ENCODE peak calls at places on chromosomes 3 and 15, in four cellular contexts. G is adrenal gland, N is mucosa of descending colon, E is astrocyte. M is an unnamed sample.

GRCh38 chr3:62151591-62151990 is 221.8 kb downstream of the FEZF2 start:
- DNase-seq in E (peak), N (no peak), G (no peak), M (no peak)

GRCh38 chr15:89330881-89331595 is 3.6 kb downstream of the POLG start:
- DNase-seq in N (no peak), G (no peak), E (no peak), M (no peak)

GRCh38 chr3:20648294-20648693 is 462.3 kb upstream of the SGO1 start:
- DNase-seq in N (no peak), E (peak), G (no peak), M (no peak)

GRCh38 chr3:37310666-37311050 is 136.3 kb upstream of the LRRFIP2 start:
- DNase-seq in G (no peak), E (peak), N (no peak), M (no peak)

GRCh38 chr15:60384052-60384451 is 13.7 kb downstream of the ANXA2 start:
- DNase-seq in G (no peak), E (peak), N (no peak), M (peak)

GRCh38 chr3:69048990-69049389 is 3.1 kb downstream of the TMF1 start:
- DNase-seq in N (no peak), G (no peak), E (no peak), M (no peak)

GRCh38 chr3:195005251-195005620 is 265.7 kb downstream of the XXYLT1 start:
- DNase-seq in N (no peak), E (no peak), G (no peak), M (no peak)

GRCh38 chr3:192186508-192186907 is 540.8 kb downstream of the FGF12 start:
- DNase-seq in N (no peak), G (no peak), E (no peak), M (no peak)

GRCh38 chr3:150447631-150448465 is 39.8 kb downstream of the TSC22D2 start:
- DNase-seq in N (no peak), G (no peak), E (peak), M (no peak)

GRCh38 chr15:101647251-101647650 is 4.9 kb downstream of the TM2D3 start:
- DNase-seq in E (no peak), G (peak), N (no peak), M (no peak)

GRCh38 chr3:97010881-97011657 is 196.7 kb downstream of the EPHA6 start:
- DNase-seq in E (no peak), G (no peak), N (no peak), M (no peak)

GRCh38 chr3:183579967-183580720 is 24.6 kb upstream of the KLHL6 start:
- DNase-seq in N (no peak), G (peak), E (no peak), M (peak)

GRCh38 chr3:14463330-14464216 is 61.2 kb downstream of the SLC6A6 start:
- DNase-seq in G (no peak), N (no peak), E (no peak), M (no peak)

GRCh38 chr3:168071535-168071934 is 24.2 kb downstream of the GOLIM4 start:
- DNase-seq in G (no peak), E (peak), N (no peak), M (peak)

GRCh38 chr3:113660901-113661300 is 35.5 kb downstream of the USF3 start:
- DNase-seq in N (no peak), G (no peak), E (peak), M (no peak)

GRCh38 chr15:88586401-88587162 is 34.6 kb upstream of the AEN start:
- DNase-seq in E (peak), G (no peak), N (no peak), M (peak)

GRCh38 chr3:21859124-21859781 is 108.2 kb upstream of the ZNF385D start:
- DNase-seq in E (no peak), G (no peak), N (no peak), M (no peak)

DNA sequence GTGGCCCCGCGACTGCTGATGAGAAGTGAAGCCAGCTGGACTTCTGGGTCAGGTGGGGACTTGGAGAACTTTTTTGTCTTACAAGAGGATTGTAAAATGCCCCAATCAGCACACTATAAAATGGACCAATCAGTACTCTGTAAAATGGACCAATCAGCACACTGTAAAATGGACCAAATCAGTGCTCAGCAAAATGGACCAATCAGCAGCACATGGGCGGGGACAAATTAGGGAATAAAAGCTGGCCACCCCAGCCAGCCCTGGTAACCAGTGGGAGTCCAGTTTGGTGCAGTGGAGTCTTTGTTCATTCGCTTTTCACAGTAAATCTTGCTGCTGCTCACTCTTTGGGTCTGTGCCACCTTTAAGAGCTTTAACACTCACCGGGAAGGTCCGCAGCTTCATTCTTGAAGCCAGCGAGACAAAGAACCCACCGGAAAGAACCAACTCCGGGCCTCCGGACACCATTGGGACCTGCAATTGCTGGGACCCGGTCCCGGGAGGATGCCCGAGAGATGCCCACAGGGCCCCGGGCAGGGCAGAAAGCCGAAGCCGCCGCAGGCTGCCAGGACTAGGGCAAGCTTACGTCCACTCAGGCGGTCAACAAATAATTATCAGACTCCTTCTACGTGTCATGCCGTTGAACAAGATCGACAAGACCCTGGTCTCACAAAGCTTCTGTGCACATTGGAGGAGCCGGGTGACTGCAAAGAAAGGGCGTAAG is 8.3 kb upstream of the NR2E3 start:
- DNase-seq in G (no peak), N (no peak), E (no peak), M (no peak)
- H3K4me3 ChIP-seq in G (no peak), N (no peak), E (no peak), M (no peak)

DNA sequence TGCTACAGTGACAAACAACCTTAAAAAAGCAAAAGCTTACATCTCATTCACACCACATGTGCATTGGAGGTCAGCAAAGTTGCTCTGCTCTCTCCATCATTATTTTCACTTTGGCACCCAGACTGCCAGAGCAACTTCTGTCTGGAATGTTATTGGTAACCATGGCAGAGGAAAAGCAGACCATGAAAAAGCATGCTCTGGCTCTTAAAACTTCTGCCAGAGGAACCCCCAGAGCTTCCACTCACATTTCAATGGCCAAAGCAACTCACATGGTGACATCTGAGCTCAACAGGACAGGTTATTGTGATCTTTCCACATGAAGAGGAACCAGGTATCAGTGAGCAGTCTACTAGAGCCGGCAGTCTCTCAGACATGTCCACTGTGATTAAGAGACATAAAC is 21.9 kb upstream of the FRMD5 start:
- DNase-seq in N (no peak), E (peak), G (no peak), M (no peak)
- H3K4me3 ChIP-seq in N (no peak), E (no peak), G (no peak), M (no peak)

DNA sequence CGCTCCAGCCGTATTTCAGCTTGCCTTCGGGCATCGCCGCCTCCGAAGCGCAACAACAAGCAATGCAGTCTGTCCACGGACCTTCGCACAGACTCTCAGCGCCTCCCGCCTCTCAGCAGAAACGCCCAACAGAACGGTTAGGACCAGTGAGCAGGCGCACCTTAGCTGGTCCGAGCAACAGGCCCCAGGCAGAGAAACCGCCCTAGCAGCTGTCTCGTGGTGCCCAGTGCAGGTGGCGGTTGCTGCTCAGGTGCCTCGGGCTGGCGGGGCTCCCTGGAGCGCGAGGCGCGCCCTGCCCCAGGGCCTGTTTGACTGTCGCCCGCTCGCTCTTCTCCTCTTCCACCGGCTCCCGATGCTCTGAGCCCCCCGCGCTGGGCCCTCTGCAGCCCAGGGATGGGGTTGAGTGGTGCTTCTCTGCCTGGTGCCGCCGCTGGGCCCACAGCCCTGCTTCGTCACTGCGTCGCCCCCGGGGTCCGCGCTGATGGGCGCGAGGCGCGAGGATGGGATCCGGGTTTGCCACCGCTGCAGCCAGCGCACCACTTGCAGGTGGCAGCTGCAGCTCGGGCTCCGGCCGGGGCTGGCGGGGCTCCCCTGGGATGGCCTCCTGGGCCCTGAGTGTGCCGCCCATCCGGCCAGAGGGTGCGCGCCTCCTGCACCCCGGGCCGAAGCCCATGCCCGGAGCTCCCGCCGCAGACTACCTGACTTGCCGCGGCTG is 268.4 kb upstream of the FRG2C start:
- DNase-seq in G (no peak), N (no peak), E (no peak), M (no peak)
- H3K4me3 ChIP-seq in G (no peak), N (no peak), E (no peak), M (no peak)

GRCh38 chr3:44339990-44340389 is 1.4 kb downstream of the TCAIM start:
- DNase-seq in G (no peak), N (no peak), E (no peak), M (no peak)
- H3K4me3 ChIP-seq in G (no peak), N (no peak), E (no peak), M (peak)

GRCh38 chr3:43288366-43288765 is 2.0 kb downstream of the SNRK start:
- DNase-seq in G (no peak), E (peak), N (no peak), M (no peak)

GRCh38 chr3:43288850-43289249 is 2.5 kb downstream of the SNRK start:
- DNase-seq in E (no peak), G (no peak), N (no peak), M (no peak)

GRCh38 chr3:43289401-43289800 is 3.1 kb downstream of the SNRK start:
- DNase-seq in E (no peak), G (no peak), N (no peak), M (no peak)

GRCh38 chr3:43291546-43291945 is 5.2 kb downstream of the SNRK start:
- DNase-seq in G (no peak), N (no peak), E (peak), M (no peak)

GRCh38 chr3:43290961-43291360 is 4.6 kb downstream of the SNRK start:
- DNase-seq in E (peak), G (no peak), N (no peak), M (peak)
- H3K4me3 ChIP-seq in E (no peak), G (no peak), N (no peak), M (no peak)

M was measured in cardiac muscle cell.